ENCODE peak calls at places on chromosomes 12 and 14, in nine cellular contexts. L is effector memory CD4-positive, alpha-beta T cell; J is stimulated activated CD4-positive, alpha-beta T cell treated with anti-CD3 and anti-CD28 coated beads, Interleukin-4, amount 100 ng/mL, for 1 hour; E is dorsolateral prefrontal cortex; I is lung; U is anterior cingulate cortex; Q is NCI-H510A treated with DMSO at 0.1 percent for 48 hours; W is EH; M is neural progenitor cell. R is an unnamed sample.

GRCh38 chr12:9750276-9751203 is 10.2 kb downstream of the CD69 start:
- DNase-seq in L (peak), J (peak), E (no peak), I (peak), U (no peak), Q (peak), W (peak), M (peak), R (no peak)

GRCh38 chr12:63124778-63125177 is 26.2 kb downstream of the AVPR1A start:
- DNase-seq in L (no peak), J (no peak), E (no peak), I (no peak), U (no peak), Q (no peak), W (no peak), M (no peak), R (no peak)

GRCh38 chr14:93090826-93091583 is 24.7 kb downstream of the ITPK1 start:
- DNase-seq in L (no peak), J (no peak), E (no peak), I (no peak), U (peak), Q (peak), W (peak), M (no peak), R (no peak)

GRCh38 chr14:99574099-99574880 is 29.7 kb downstream of the CCDC85C start:
- DNase-seq in L (no peak), J (no peak), E (no peak), I (peak), U (no peak), Q (no peak), W (peak), M (peak), R (peak)

GRCh38 chr12:836952-837351 is 84.6 kb downstream of the WNK1 start:
- DNase-seq in L (no peak), J (no peak), E (no peak), I (no peak), U (no peak), Q (no peak), W (no peak), M (no peak), R (no peak)

GRCh38 chr12:123120452-123121166 is 30.3 kb downstream of the PITPNM2 start:
- DNase-seq in L (no peak), J (no peak), E (no peak), I (no peak), U (no peak), Q (peak), W (no peak), M (no peak), R (no peak)

GRCh38 chr14:27427796-27428195 is 830.0 kb upstream of the NOVA1 start:
- DNase-seq in L (no peak), J (no peak), E (no peak), I (no peak), U (no peak), Q (no peak), W (no peak), M (no peak), R (no peak)

GRCh38 chr12:10722502-10722904 is 620 bp downstream of the YBX3 start:
- DNase-seq in L (no peak), J (peak), E (no peak), I (peak), U (no peak), Q (peak), W (peak), M (peak), R (peak)

GRCh38 chr12:62210422-62210821 is 49.8 kb upstream of the USP15 start:
- DNase-seq in L (no peak), J (peak), E (no peak), I (no peak), U (no peak), Q (peak), W (peak), M (peak), R (peak)

GRCh38 chr14:95041477-95042020 is 115.8 kb downstream of the DICER1 start:
- DNase-seq in L (no peak), J (no peak), E (no peak), I (no peak), U (no peak), Q (no peak), W (no peak), M (no peak), R (peak)

GRCh38 chr14:60756847-60757246 is 22.3 kb downstream of the MNAT1 start:
- DNase-seq in L (no peak), J (no peak), E (no peak), I (no peak), U (no peak), Q (no peak), W (peak), M (no peak), R (no peak)

GRCh38 chr14:53840444-53840843 is 116.2 kb downstream of the BMP4 start:
- DNase-seq in L (no peak), J (no peak), E (no peak), I (no peak), U (no peak), Q (no peak), W (no peak), M (no peak), R (peak)

GRCh38 chr12:13165578-13166120 is 30.9 kb upstream of the EMP1 start:
- DNase-seq in L (peak), J (peak), E (no peak), I (peak), U (no peak), Q (no peak), W (peak), M (no peak), R (peak)

GRCh38 chr12:115135800-115136211 is 451.8 kb upstream of the TBX3 start:
- DNase-seq in L (no peak), J (no peak), E (peak), I (no peak), U (peak), Q (peak), W (peak), M (no peak), R (no peak)

GRCh38 chr12:30973171-30973570 is 46.6 kb downstream of the TSPAN11 start:
- DNase-seq in L (no peak), J (no peak), E (no peak), I (no peak), U (peak), Q (no peak), W (no peak), M (no peak), R (no peak)

GRCh38 chr12:122820838-122821271 is 14.4 kb upstream of the HIP1R start:
- DNase-seq in L (no peak), J (no peak), E (no peak), I (no peak), U (no peak), Q (no peak), W (no peak), M (no peak), R (peak)

GRCh38 chr12:106302401-106303201 is at the start of gene TCP11L2:
- DNase-seq in L (peak), J (peak), E (peak), I (peak), U (peak), Q (peak), W (peak), M (peak), R (peak)

GRCh38 chr12:53051058-53051880 is 1.4 kb downstream of the TNS2 start:
- DNase-seq in L (no peak), J (no peak), E (peak), I (peak), U (peak), Q (peak), W (peak), M (no peak), R (no peak)

GRCh38 chr12:121139301-121139700 is 6.6 kb downstream of the P2RX7 start:
- DNase-seq in L (no peak), J (no peak), E (peak), I (no peak), U (peak), Q (no peak), W (no peak), M (no peak), R (no peak)

GRCh38 chr12:68259318-68259940 is 6.0 kb upstream of the IL22 start:
- DNase-seq in L (no peak), J (no peak), E (no peak), I (no peak), U (no peak), Q (no peak), W (peak), M (no peak), R (no peak)

GRCh38 chr14:102085503-102085902 is 1.3 kb downstream of the HSP90AA1 start:
- DNase-seq in L (no peak), J (no peak), E (no peak), I (no peak), U (no peak), Q (no peak), W (no peak), M (no peak), R (no peak)

GRCh38 chr14:62289471-62289870 is 527.3 kb downstream of the SNAPC1 start:
- DNase-seq in L (no peak), J (no peak), E (no peak), I (no peak), U (no peak), Q (no peak), W (peak), M (no peak), R (no peak)

GRCh38 chr14:50045837-50046236 is 70.5 kb downstream of the VCPKMT start:
- DNase-seq in L (no peak), J (peak), E (no peak), I (no peak), U (no peak), Q (no peak), W (no peak), M (no peak), R (no peak)

GRCh38 chr14:22113401-22113800 is 439.8 kb upstream of the OR4E1 start:
- DNase-seq in L (no peak), J (no peak), E (no peak), I (no peak), U (no peak), Q (no peak), W (no peak), M (no peak), R (no peak)

GRCh38 chr12:6199531-6200265 is 502 bp upstream of the CD9 start:
- DNase-seq in L (no peak), J (peak), E (no peak), I (peak), U (no peak), Q (no peak), W (peak), M (peak), R (peak)

GRCh38 chr12:29509503-29509902 is 12.0 kb upstream of the OVCH1 start:
- DNase-seq in L (no peak), J (no peak), E (no peak), I (no peak), U (no peak), Q (no peak), W (no peak), M (no peak), R (no peak)

GRCh38 chr12:128829870-128830504 is 6.2 kb upstream of the SLC15A4 start:
- DNase-seq in L (no peak), J (no peak), E (no peak), I (no peak), U (no peak), Q (no peak), W (no peak), M (no peak), R (peak)

GRCh38 chr14:25150934-25151790 is 101.2 kb upstream of the STXBP6 start:
- DNase-seq in L (no peak), J (no peak), E (no peak), I (no peak), U (no peak), Q (peak), W (peak), M (peak), R (no peak)

R was measured in Peyer's patch.